ENCODE peak calls at places on chromosome 12, in ten cellular contexts. U is stomach; B is IMR-90; S is spleen; O is CD4-positive, CD25-positive, alpha-beta regulatory T cell; Y is right atrium auricular region; Z is PC-3; R is cardiac fibroblast; D is heart right ventricle; H is adrenal gland. A is an unnamed sample.

GRCh38 chr12:108611884-108612415 is 14.1 kb upstream of the TMEM119 start:
- DNase-seq in Y (no peak), U (no peak), D (no peak), S (no peak), B (peak; percentile 89), H (peak; percentile 63), Z (peak; percentile 88), R (peak; percentile 84), O (peak; percentile 68), A (peak; percentile 56)

GRCh38 chr12:125406131-125406530 is 340.9 kb downstream of the AACS start:
- DNase-seq in R (no peak), Z (no peak), S (no peak), U (no peak), H (no peak), O (no peak), B (no peak), Y (no peak), D (no peak), A (no peak)

GRCh38 chr12:12927211-12928079 is 24.5 kb downstream of the GPRC5D start:
- DNase-seq in R (peak; percentile 73), H (peak; percentile 93), O (peak; percentile 50), U (peak; percentile 94), B (peak; percentile 45), D (peak; percentile 53), S (peak; percentile 85), Y (peak; percentile 69), Z (no peak), A (peak; percentile 77)

GRCh38 chr12:124635316-124635715 is 67.9 kb upstream of the NCOR2 start:
- DNase-seq in B (no peak), D (no peak), H (no peak), S (no peak), U (no peak), R (no peak), Z (no peak), Y (no peak), O (no peak), A (no peak)

GRCh38 chr12:128790221-128790620 is 33.5 kb downstream of the SLC15A4 start:
- DNase-seq in R (no peak), B (no peak), O (no peak), U (no peak), Y (no peak), H (no peak), D (no peak), S (peak; percentile 53), Z (no peak), A (no peak)

GRCh38 chr12:96070670-96071279 is 35.4 kb upstream of the LTA4H start:
- DNase-seq in O (no peak), Z (no peak), H (no peak), Y (no peak), B (no peak), R (peak; percentile 31), D (no peak), U (no peak), S (no peak), A (peak; percentile 29)

GRCh38 chr12:93789767-93790166 is 112.6 kb downstream of the CRADD start:
- DNase-seq in D (no peak), B (no peak), Y (no peak), S (no peak), O (no peak), U (no peak), H (no peak), Z (no peak), R (no peak), A (peak; percentile 54)

GRCh38 chr12:49346659-49347306 is at the start of gene DNAJC22:
- DNase-seq in O (peak; percentile 48), S (no peak), D (no peak), Z (peak; percentile 50), B (no peak), U (peak; percentile 33), H (no peak), R (peak; percentile 27), Y (no peak), A (no peak)

GRCh38 chr12:75526655-75527511 is 15.5 kb upstream of the KRR1 start:
- DNase-seq in O (peak; percentile 48), Y (no peak), D (no peak), S (no peak), B (peak; percentile 84), R (peak; percentile 85), U (no peak), Z (peak; percentile 75), H (no peak), A (peak; percentile 79)

GRCh38 chr12:42039146-42039545 is 105.5 kb downstream of the GXYLT1 start:
- DNase-seq in D (no peak), S (no peak), R (peak; percentile 79), H (peak; percentile 69), O (no peak), Y (no peak), Z (peak; percentile 67), U (no peak), B (peak; percentile 43), A (peak; percentile 58)

GRCh38 chr12:50715174-50715573 is 48.7 kb upstream of the ATF1 start:
- DNase-seq in D (no peak), U (peak; percentile 59), R (peak; percentile 5), S (no peak), B (peak; percentile 12), O (no peak), Y (no peak), Z (no peak), H (no peak), A (no peak)

GRCh38 chr12:28681980-28682379 is 467.1 kb upstream of the FAR2 start:
- DNase-seq in S (no peak), Y (no peak), B (no peak), O (no peak), D (no peak), H (no peak), R (no peak), U (no peak), Z (no peak), A (no peak)
- H3K4me3 ChIP-seq in S (no peak overlapping the region), Y (no peak overlapping the region), B (no peak overlapping the region), O (no peak overlapping the region), D (no peak overlapping the region), H (no peak overlapping the region), R (no peak overlapping the region), U (no peak overlapping the region), Z (no peak overlapping the region), A (no peak overlapping the region)

GRCh38 chr12:11882301-11883019 is 188.3 kb upstream of the BCL2L14 start:
- DNase-seq in B (no peak), Z (peak; percentile 33), U (no peak), S (no peak), R (no peak), O (no peak), D (no peak), H (no peak), Y (no peak), A (no peak)

GRCh38 chr12:11884661-11885060 is 186.1 kb upstream of the BCL2L14 start:
- DNase-seq in Y (no peak), D (no peak), O (no peak), U (peak; percentile 45), B (peak; percentile 19), H (no peak), S (no peak), R (peak; percentile 32), Z (peak; percentile 62), A (no peak)

GRCh38 chr12:11880424-11880823 is 190.3 kb upstream of the BCL2L14 start:
- DNase-seq in Y (no peak), R (no peak), S (no peak), H (no peak), O (no peak), Z (no peak), B (no peak), U (no peak), D (no peak), A (no peak)

GRCh38 chr12:11879306-11879705 is 191.4 kb upstream of the BCL2L14 start:
- DNase-seq in D (no peak), Y (no peak), U (no peak), B (peak; percentile 69), Z (peak; percentile 38), R (peak; percentile 36), O (no peak), H (no peak), S (no peak), A (peak; percentile 72)

GRCh38 chr12:11881835-11882234 is 188.9 kb upstream of the BCL2L14 start:
- DNase-seq in R (no peak), H (no peak), U (no peak), D (no peak), O (no peak), S (no peak), B (no peak), Z (no peak), Y (no peak), A (no peak)
- H3K4me3 ChIP-seq in R (no peak overlapping the region), H (no peak overlapping the region), U (no peak overlapping the region), D (no peak overlapping the region), O (no peak overlapping the region), S (no peak overlapping the region), B (no peak overlapping the region), Z (no peak overlapping the region), Y (no peak overlapping the region), A (no peak overlapping the region)

GRCh38 chr12:21775130-21775920 is 819 bp upstream of the KCNJ8 start:
- DNase-seq in D (no peak), H (no peak), U (no peak), Z (no peak), O (no peak), S (no peak), Y (no peak), R (no peak), B (no peak), A (no peak)
- H3K4me3 ChIP-seq in D (no peak overlapping the region), H (no peak overlapping the region), U (peak overlapping the region; percentile 57), Z (no peak overlapping the region), O (no peak overlapping the region), S (peak overlapping the region; percentile 32), Y (peak overlapping the region; percentile 59), R (no peak overlapping the region), B (peak overlapping the region; percentile 96), A (peak overlapping the region; percentile 52)

GRCh38 chr12:2892246-2892645 is 1.6 kb downstream of the TULP3 start:
- DNase-seq in Z (no peak), H (no peak), S (no peak), O (no peak), D (no peak), Y (no peak), R (no peak), U (no peak), B (no peak), A (no peak)

GRCh38 chr12:2894961-2895360 is 4.3 kb downstream of the TULP3 start:
- DNase-seq in R (no peak), B (no peak), U (no peak), D (no peak), S (no peak), Y (no peak), Z (no peak), O (no peak), H (no peak), A (no peak)

GRCh38 chr12:2891240-2892053 is 756 bp downstream of the TULP3 start:
- DNase-seq in O (no peak), H (peak; percentile 84), S (no peak), R (peak; percentile 68), U (peak; percentile 47), D (peak; percentile 50), Z (peak; percentile 55), B (peak; percentile 61), Y (peak; percentile 67), A (peak; percentile 67)

GRCh38 chr12:2890388-2891239 is at the start of gene TULP3:
- DNase-seq in S (peak; percentile 99), R (peak; percentile 98), D (peak; percentile 99), U (peak; percentile 99), O (peak; percentile 97), Y (peak; percentile 99), Z (peak; percentile 95), B (peak; percentile 96), H (peak; percentile 99), A (peak; percentile 97)

DNA sequence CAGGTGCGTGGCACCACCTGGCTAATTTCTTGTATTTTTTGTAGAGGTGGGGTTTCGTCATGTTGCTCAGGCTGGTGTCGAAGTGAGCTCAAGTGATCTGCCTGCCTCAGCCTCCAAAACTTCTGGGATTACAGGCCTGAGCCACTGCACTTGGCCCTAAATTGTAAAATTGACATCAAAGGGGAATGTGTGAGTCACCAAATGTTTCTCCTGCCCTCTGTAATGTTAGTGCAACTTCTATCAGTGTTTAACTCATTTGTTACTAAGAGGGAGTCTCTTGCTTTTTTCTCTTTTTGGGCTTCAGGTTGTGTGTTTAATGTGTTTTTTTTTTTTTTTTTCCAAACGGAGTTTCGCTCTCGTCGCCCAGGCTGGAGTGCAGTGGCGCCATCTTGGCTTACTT is 2.3 kb downstream of the TULP3 start:
- DNase-seq in S (no peak), R (peak; percentile 87), D (no peak), H (peak; percentile 83), B (peak; percentile 92), Z (peak; percentile 71), O (no peak), U (no peak), Y (peak; percentile 69), A (peak; percentile 77)
- H3K4me3 ChIP-seq in S (no peak overlapping the region), R (no peak overlapping the region), D (no peak overlapping the region), H (no peak overlapping the region), B (no peak overlapping the region), Z (no peak overlapping the region), O (no peak overlapping the region), U (no peak overlapping the region), Y (no peak overlapping the region), A (no peak overlapping the region)

A was measured in fibroblast of pulmonary artery.